ENCODE peak calls at places on chromosomes 6 and 20, in six cellular contexts. U is foreskin fibroblast, T is brain microvascular endothelial cell, I is GM12865, H is endothelial cell, Q is GM13976. M is an unnamed sample.

GRCh38 chr6:83467620-83468036 is 36.8 kb upstream of the ME1 start:
- DNase-seq in H (no peak), Q (no peak), T (no peak), I (no peak), U (no peak), M (no peak)

GRCh38 chr20:39103305-39103704 is 141.2 kb downstream of the DHX35 start:
- DNase-seq in H (no peak), U (no peak), Q (no peak), I (no peak), T (no peak), M (no peak)

GRCh38 chr6:92180090-92180489 is 1239.3 kb downstream of the EPHA7 start:
- DNase-seq in Q (no peak), U (no peak), H (no peak), T (no peak), I (no peak), M (no peak)

GRCh38 chr6:78854501-78854900 is 12.8 kb upstream of the IRAK1BP1 start:
- DNase-seq in T (no peak), Q (no peak), H (no peak), U (no peak), I (no peak), M (no peak)

GRCh38 chr20:23446505-23446904 is 6.2 kb downstream of the CST11 start:
- DNase-seq in H (peak), U (peak), T (peak), I (peak), Q (peak), M (no peak)

GRCh38 chr6:89146748-89147715 is 1.2 kb downstream of the PM20D2 start:
- DNase-seq in T (no peak), Q (no peak), U (peak), I (peak), H (no peak), M (no peak)

GRCh38 chr6:87482382-87482781 is 9.6 kb downstream of the SLC35A1 start:
- DNase-seq in U (no peak), T (no peak), Q (no peak), H (no peak), I (no peak), M (no peak)

GRCh38 chr6:7974932-7975763 is 64.6 kb upstream of the TXNDC5 start:
- DNase-seq in T (peak), H (no peak), I (peak), Q (no peak), U (peak), M (no peak)

GRCh38 chr20:23255658-23256385 is 94.8 kb upstream of the NXT1 start:
- DNase-seq in U (peak), I (no peak), H (no peak), T (no peak), Q (no peak), M (no peak)

GRCh38 chr6:107715523-107716321 is 108.4 kb downstream of the SCML4 start:
- DNase-seq in Q (no peak), I (no peak), U (no peak), T (no peak), H (no peak), M (no peak)

GRCh38 chr6:162234631-162235030 is 492.9 kb downstream of the PRKN start:
- DNase-seq in U (no peak), Q (no peak), I (no peak), T (no peak), H (no peak), M (no peak)

GRCh38 chr20:63766695-63767426 is 27.3 kb downstream of the SLC2A4RG start:
- DNase-seq in T (no peak), Q (no peak), H (no peak), U (no peak), I (no peak), M (no peak)

GRCh38 chr6:28807682-28808280 is 116.0 kb downstream of the TRIM27 start:
- DNase-seq in Q (no peak), I (peak), H (peak), T (peak), U (peak), M (no peak)

GRCh38 chr20:45783656-45784294 is 7.9 kb downstream of the WFDC3 start:
- DNase-seq in T (no peak), U (no peak), H (no peak), Q (no peak), I (no peak), M (no peak)

GRCh38 chr20:62031462-62032092 is 34.1 kb downstream of the TAF4 start:
- DNase-seq in T (no peak), H (no peak), U (no peak), I (no peak), Q (no peak), M (no peak)

GRCh38 chr20:63461364-63461763 is 11.1 kb downstream of the KCNQ2 start:
- DNase-seq in H (peak), I (no peak), T (no peak), U (peak), Q (no peak), M (no peak)

GRCh38 chr20:7897965-7898364 is 42.3 kb downstream of the HAO1 start:
- DNase-seq in I (no peak), H (no peak), Q (no peak), U (no peak), T (no peak), M (no peak)

GRCh38 chr20:8932192-8933150 is 136.4 kb upstream of the PLCB4 start:
- DNase-seq in U (peak), Q (no peak), I (no peak), T (peak), H (no peak), M (no peak)

GRCh38 chr6:116096979-116097816 is 3.5 kb upstream of the NT5DC1 start:
- DNase-seq in H (no peak), Q (no peak), I (no peak), U (peak), T (no peak), M (no peak)

GRCh38 chr20:61768926-61769832 is 296.5 kb downstream of the TAF4 start:
- DNase-seq in U (no peak), Q (no peak), T (no peak), I (no peak), H (no peak), M (no peak)

GRCh38 chr20:10654630-10655029 is 19.2 kb downstream of the JAG1 start:
- DNase-seq in I (peak), T (peak), Q (peak), H (no peak), U (no peak), M (no peak)

GRCh38 chr20:5933802-5934436 is 16.4 kb downstream of the TRMT6 start:
- DNase-seq in U (no peak), I (peak), Q (peak), H (no peak), T (no peak), M (no peak)

GRCh38 chr6:20751293-20751946 is 217.2 kb downstream of the CDKAL1 start:
- DNase-seq in Q (no peak), U (peak), H (no peak), T (no peak), I (no peak), M (no peak)

GRCh38 chr6:128710305-128710704 is 172.6 kb upstream of the LAMA2 start:
- DNase-seq in I (no peak), U (peak), Q (no peak), T (no peak), H (no peak), M (no peak)

GRCh38 chr6:107275330-107275865 is 160.1 kb upstream of the BEND3 start:
- DNase-seq in I (no peak), H (no peak), Q (no peak), U (no peak), T (peak), M (no peak)

GRCh38 chr6:157764346-157765068 is 58.5 kb upstream of the SNX9 start:
- DNase-seq in H (no peak), Q (peak), I (peak), U (peak), T (peak), M (peak)

GRCh38 chr6:24931296-24931695 is 4.5 kb downstream of the RIPOR2 start:
- DNase-seq in T (no peak), Q (no peak), U (no peak), I (no peak), H (no peak), M (no peak)

GRCh38 chr20:48295445-48295903 is 510.2 kb upstream of the SULF2 start:
- DNase-seq in H (peak), Q (no peak), I (no peak), T (peak), U (peak), M (no peak)

GRCh38 chr20:20548527-20549266 is 163.7 kb downstream of the RALGAPA2 start:
- DNase-seq in H (no peak), I (no peak), Q (no peak), U (no peak), T (no peak), M (no peak)

GRCh38 chr6:69279805-69280204 is 517.0 kb downstream of the LMBRD1 start:
- DNase-seq in Q (no peak), T (no peak), H (no peak), U (no peak), I (no peak), M (no peak)

GRCh38 chr20:40650707-40651106 is 38.3 kb downstream of the MAFB start:
- DNase-seq in U (no peak), H (no peak), T (no peak), I (no peak), Q (no peak), M (no peak)

GRCh38 chr6:108180266-108180665 is 14.4 kb downstream of the NR2E1 start:
- DNase-seq in T (no peak), I (no peak), H (no peak), Q (no peak), U (no peak), M (no peak)

GRCh38 chr20:57396212-57396611 is 5.0 kb downstream of the RBM38 start:
- DNase-seq in I (no peak), T (no peak), U (no peak), Q (no peak), H (no peak), M (no peak)

GRCh38 chr6:45595010-45595851 is 217.5 kb upstream of the SUPT3H start:
- DNase-seq in I (no peak), H (no peak), T (no peak), Q (no peak), U (no peak), M (no peak)

GRCh38 chr20:3572151-3572550 is 91.0 kb downstream of the GFRA4 start:
- DNase-seq in U (peak), I (no peak), T (no peak), H (no peak), Q (no peak), M (no peak)

GRCh38 chr20:5002077-5002413 is 735 bp upstream of the SLC23A2 start:
- DNase-seq in H (no peak), I (no peak), U (no peak), Q (no peak), T (no peak), M (no peak)

GRCh38 chr6:22544469-22544868 is 24.9 kb upstream of the HDGFL1 start:
- DNase-seq in H (no peak), Q (no peak), U (no peak), I (no peak), T (no peak), M (no peak)

GRCh38 chr20:1945660-1946059 is 48.2 kb downstream of the PDYN start:
- DNase-seq in I (no peak), U (no peak), Q (no peak), T (no peak), H (no peak), M (no peak)

GRCh38 chr6:55260181-55260580 is 67.1 kb upstream of the GFRAL start:
- DNase-seq in H (no peak), T (no peak), U (no peak), I (no peak), Q (no peak), M (no peak)

DNA sequence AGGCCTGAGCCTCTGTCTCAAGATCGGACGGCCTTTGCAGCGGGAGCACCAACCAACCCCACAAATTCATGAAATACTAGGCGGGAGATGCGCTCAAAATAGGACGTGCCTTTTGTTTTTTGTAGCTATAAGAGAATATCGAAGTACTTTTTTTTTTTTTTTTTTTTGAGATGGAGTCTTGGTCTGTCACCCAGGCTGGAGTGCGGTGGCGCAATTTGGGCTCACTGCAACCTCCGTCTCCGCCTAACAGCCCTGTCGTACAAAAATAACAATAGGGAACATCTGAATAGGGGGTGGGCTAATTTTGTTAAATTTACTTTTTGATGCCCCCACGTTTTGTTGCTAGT is 5.9 kb upstream of the TUBB2A start:
- DNase-seq in Q (no peak), H (no peak), U (no peak), T (no peak), I (no peak), M (no peak)
- TF ChIP-seq CTCF in Q (no peak), H (no peak), U (no peak), T (no peak), I (peak), M (no peak)

GRCh38 chr6:134064461-134064860 is 12.0 kb upstream of the SLC2A12 start:
- DNase-seq in Q (no peak), H (no peak), I (no peak), U (no peak), T (no peak), M (no peak)

GRCh38 chr6:134063121-134063965 is 10.9 kb upstream of the SLC2A12 start:
- DNase-seq in Q (no peak), T (no peak), U (no peak), I (no peak), H (no peak), M (no peak)

GRCh38 chr6:134061440-134061839 is 9.0 kb upstream of the SLC2A12 start:
- DNase-seq in H (no peak), U (no peak), T (no peak), Q (no peak), I (no peak), M (no peak)

GRCh38 chr6:134065706-134066105 is 13.3 kb upstream of the SLC2A12 start:
- DNase-seq in H (peak), U (peak), T (no peak), I (peak), Q (peak), M (no peak)

GRCh38 chr6:134063966-134064445 is 11.6 kb upstream of the SLC2A12 start:
- DNase-seq in U (peak), Q (peak), I (peak), T (peak), H (peak), M (peak)
- TF ChIP-seq CTCF in U (peak), Q (peak), I (peak), T (no peak), H (peak), M (peak)

GRCh38 chr6:85684125-85684808 is 41.6 kb upstream of the SYNCRIP start:
- DNase-seq in T (no peak), I (no peak), H (no peak), Q (no peak), U (no peak), M (no peak)

GRCh38 chr6:85691478-85691877 is 48.8 kb upstream of the SYNCRIP start:
- DNase-seq in I (no peak), T (no peak), Q (no peak), U (no peak), H (no peak), M (no peak)

GRCh38 chr6:85684809-85685171 is 42.1 kb upstream of the SYNCRIP start:
- DNase-seq in I (no peak), Q (no peak), H (no peak), U (no peak), T (no peak), M (no peak)

GRCh38 chr6:85685713-85686112 is 43.0 kb upstream of the SYNCRIP start:
- DNase-seq in I (peak), Q (peak), H (no peak), T (no peak), U (no peak), M (no peak)

GRCh38 chr6:85690071-85690470 is 47.4 kb upstream of the SYNCRIP start:
- DNase-seq in I (no peak), U (no peak), H (no peak), T (no peak), Q (no peak), M (no peak)
- TF ChIP-seq CTCF in I (no peak), U (no peak), H (no peak), T (no peak), Q (no peak), M (no peak)

DNA sequence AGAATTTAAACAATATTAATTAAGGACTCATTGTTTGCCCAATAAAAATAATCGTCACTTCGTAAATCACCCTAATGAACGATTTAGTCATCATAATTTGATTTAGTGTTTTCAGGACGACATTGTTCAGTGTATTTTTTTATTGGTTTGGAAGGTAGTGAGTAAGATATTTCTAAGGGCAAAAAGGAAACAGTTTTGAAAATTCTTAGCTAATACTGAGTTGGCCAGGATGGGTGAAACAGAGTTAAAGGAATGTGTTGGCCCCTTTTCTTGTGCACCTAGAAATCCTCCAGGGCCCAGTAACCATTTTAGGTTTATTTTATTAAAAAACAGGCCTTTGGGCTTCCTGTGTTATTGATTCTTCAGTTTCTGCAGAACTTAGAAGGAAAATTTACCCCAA is 25.3 kb downstream of the ANKS1A start:
- DNase-seq in H (no peak), I (no peak), U (no peak), T (no peak), Q (no peak), M (no peak)
- TF ChIP-seq CTCF in H (no peak), I (no peak), U (no peak), T (no peak), Q (no peak), M (no peak)

GRCh38 chr6:149102324-149102723 is 215.2 kb upstream of the TAB2 start:
- DNase-seq in I (no peak), T (no peak), H (no peak), U (no peak), Q (no peak), M (no peak)
- TF ChIP-seq CTCF in I (no peak), T (no peak), H (no peak), U (no peak), Q (no peak), M (no peak)

DNA sequence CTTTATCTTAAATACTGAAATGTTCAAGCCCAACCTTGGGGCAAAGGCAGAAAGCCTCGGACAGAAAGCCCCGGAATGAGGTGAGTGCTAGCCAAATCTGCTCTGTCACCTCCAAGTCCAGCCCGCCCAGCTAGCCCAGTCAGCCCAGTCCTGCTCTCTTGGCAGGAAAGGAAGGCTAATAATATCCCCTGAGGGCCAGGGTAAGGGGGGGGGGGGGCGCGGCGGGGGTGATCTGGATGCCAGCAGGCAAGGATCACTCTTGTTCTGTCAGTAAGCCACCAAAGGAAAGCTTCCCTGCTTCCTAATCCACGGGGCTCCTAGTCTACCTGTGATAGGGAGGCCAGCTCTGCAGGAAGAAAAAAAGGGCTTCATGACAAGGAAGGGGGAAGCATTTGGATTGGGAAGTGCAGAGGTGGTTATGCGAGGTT is 1.1 kb downstream of the NDRG3 start:
- DNase-seq in U (peak), T (peak), I (no peak), H (peak), Q (no peak), M (no peak)
- TF ChIP-seq CTCF in U (no peak), T (no peak), I (no peak), H (no peak), Q (no peak), M (no peak)

DNA sequence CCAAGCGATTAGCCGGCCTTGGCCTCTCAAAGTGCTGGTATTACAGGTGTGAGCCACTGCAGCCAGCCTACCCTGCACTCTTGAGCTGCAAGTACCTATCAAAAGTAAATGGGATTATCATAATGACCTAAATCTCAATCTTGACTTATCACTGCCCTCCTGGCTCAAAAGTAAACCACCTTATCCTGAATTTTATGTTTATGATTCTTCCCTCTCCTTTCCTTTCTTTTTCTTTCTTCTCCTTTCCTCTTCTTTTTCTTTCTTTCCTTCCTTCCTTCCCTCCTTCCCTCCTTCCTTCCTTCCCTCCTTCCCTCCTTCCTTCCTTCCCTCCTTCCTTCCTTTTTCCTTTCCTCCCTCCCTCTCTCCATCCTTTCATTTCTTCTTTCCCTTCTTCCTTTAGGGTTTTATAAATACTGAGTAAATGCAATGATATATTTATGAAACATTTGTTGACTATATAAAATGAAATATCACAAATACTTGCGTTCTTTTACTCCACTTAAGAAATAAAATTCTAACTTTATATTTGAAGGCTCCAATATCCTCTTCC is 21.0 kb downstream of the SPATS1 start:
- DNase-seq in Q (no peak), I (no peak), U (no peak), H (no peak), T (no peak), M (no peak)
- TF ChIP-seq CTCF in Q (no peak), I (no peak), U (no peak), H (no peak), T (no peak), M (no peak)

GRCh38 chr6:76451926-76452709 is 379.7 kb upstream of the IMPG1 start:
- DNase-seq in U (no peak), H (no peak), Q (no peak), I (no peak), T (no peak), M (no peak)
- TF ChIP-seq CTCF in U (no peak), H (no peak), Q (no peak), I (no peak), T (no peak), M (no peak)

M was measured in natural killer cell.